ENCODE peak calls at places on chromosomes 11 and 22, in six cellular contexts. K, S, J, X, A and M are unnamed samples.
A peak's percentile ranks its signal among the peaks of the same experiment; 100 is the strongest.

GRCh38 chr22:22810018-22810427 is 77.6 kb upstream of the IGLL5 start:
- DNase-seq in K (peak; percentile 67), S (peak; percentile 89), J (peak; percentile 66), X (peak; percentile 27), A (peak; percentile 11), M (no peak)

GRCh38 chr11:64165482-64165841 is 451 bp downstream of the MACROD1 start:
- DNase-seq in K (no peak), S (no peak), J (peak; percentile 43), X (peak; percentile 53), A (no peak), M (no peak)

GRCh38 chr11:76735218-76735480 is 48.0 kb upstream of the TSKU start:
- DNase-seq in K (no peak), S (peak; percentile 77), J (no peak), X (no peak), A (no peak), M (no peak)

GRCh38 chr22:48534395-48534958 is 1293.2 kb downstream of the BRD1 start:
- DNase-seq in K (no peak), S (no peak), J (peak; percentile 33), X (no peak), A (no peak), M (no peak)

GRCh38 chr22:29307658-29308147 is 1.3 kb downstream of the GAS2L1 start:
- DNase-seq in K (no peak), S (no peak), J (no peak), X (no peak), A (peak; percentile 15), M (no peak)

GRCh38 chr22:50456026-50456425 is 18.8 kb downstream of the SBF1 start:
- DNase-seq in K (no peak), S (no peak), J (no peak), X (no peak), A (no peak), M (no peak)

GRCh38 chr11:70661763-70662501 is 263.6 kb downstream of the CTTN start:
- DNase-seq in K (no peak), S (peak; percentile 77), J (no peak), X (no peak), A (peak; percentile 46), M (no peak)

GRCh38 chr22:19291580-19292261 is at the start of gene CLTCL1:
- DNase-seq in K (peak; percentile 60), S (peak; percentile 95), J (peak; percentile 87), X (peak; percentile 87), A (peak; percentile 64), M (peak; percentile 33)

GRCh38 chr11:76152741-76153608 is 53.3 kb downstream of the WNT11 start:
- DNase-seq in K (peak; percentile 18), S (peak; percentile 63), J (no peak), X (no peak), A (no peak), M (no peak)

GRCh38 chr22:19823191-19823590 is 31.5 kb downstream of the GNB1L start:
- DNase-seq in K (no peak), S (peak; percentile 35), J (peak; percentile 6), X (no peak), A (no peak), M (no peak)

GRCh38 chr11:96412761-96413381 is 23.1 kb downstream of the JRKL start:
- DNase-seq in K (no peak), S (no peak), J (no peak), X (no peak), A (no peak), M (no peak)

GRCh38 chr11:59221438-59221837 is 8.7 kb upstream of the MPEG1 start:
- DNase-seq in K (no peak), S (no peak), J (no peak), X (no peak), A (peak; percentile 25), M (peak; percentile 71)

GRCh38 chr11:27520226-27520625 is 13.7 kb upstream of the LIN7C start:
- DNase-seq in K (no peak), S (no peak), J (no peak), X (no peak), A (no peak), M (no peak)

GRCh38 chr11:101582242-101583052 is 1.4 kb downstream of the TRPC6 start:
- DNase-seq in K (no peak), S (peak; percentile 71), J (no peak), X (peak; percentile 40), A (no peak), M (no peak)

GRCh38 chr11:1348146-1348545 is 38.7 kb upstream of the TOLLIP start:
- DNase-seq in K (no peak), S (no peak), J (no peak), X (no peak), A (no peak), M (no peak)

GRCh38 chr11:27505781-27506180 is 788 bp downstream of the LIN7C start:
- DNase-seq in K (no peak), S (no peak), J (no peak), X (no peak), A (peak; percentile 52), M (no peak)

GRCh38 chr22:31210830-31211503 is 1.1 kb upstream of the LIMK2 start:
- DNase-seq in K (no peak), S (no peak), J (no peak), X (no peak), A (no peak), M (no peak)

GRCh38 chr11:93089474-93090102 is 108.2 kb downstream of the SLC36A4 start:
- DNase-seq in K (no peak), S (peak; percentile 81), J (no peak), X (no peak), A (peak; percentile 51), M (peak; percentile 11)

GRCh38 chr11:17368551-17368950 is 17.0 kb downstream of the NCR3LG1 start:
- DNase-seq in K (no peak), S (no peak), J (no peak), X (no peak), A (no peak), M (no peak)

GRCh38 chr22:39574779-39575551 is 4.4 kb downstream of the CACNA1I start:
- DNase-seq in K (no peak), S (no peak), J (no peak), X (no peak), A (peak; percentile 94), M (peak; percentile 57)

GRCh38 chr11:16613401-16614381 is 124.8 kb upstream of the C11orf58 start:
- DNase-seq in K (peak; percentile 59), S (peak; percentile 97), J (peak; percentile 88), X (peak; percentile 84), A (peak; percentile 76), M (peak; percentile 68)

GRCh38 chr11:118873804-118874203 is 9.9 kb upstream of the CXCR5 start:
- DNase-seq in K (no peak), S (no peak), J (no peak), X (no peak), A (no peak), M (no peak)

GRCh38 chr11:65662247-65662801 is 392 bp downstream of the RELA start:
- DNase-seq in K (peak; percentile 43), S (no peak), J (no peak), X (no peak), A (peak; percentile 14), M (no peak)

GRCh38 chr22:26367402-26368245 is 61.4 kb upstream of the ASPHD2 start:
- DNase-seq in K (peak; percentile 56), S (peak; percentile 86), J (peak; percentile 48), X (no peak), A (peak; percentile 34), M (no peak)

GRCh38 chr11:19403196-19403895 is 162.6 kb upstream of the E2F8 start:
- DNase-seq in K (no peak), S (no peak), J (no peak), X (no peak), A (no peak), M (no peak)

GRCh38 chr11:86745571-86745970 is 54.8 kb upstream of the PRSS23 start:
- DNase-seq in K (no peak), S (no peak), J (no peak), X (no peak), A (peak; percentile 68), M (no peak)

GRCh38 chr11:47179655-47179991 is 2.9 kb upstream of the ARFGAP2 start:
- DNase-seq in K (peak; percentile 44), S (peak; percentile 86), J (peak; percentile 43), X (no peak), A (no peak), M (no peak)

GRCh38 chr11:72249961-72250360 is 6.0 kb upstream of the PHOX2A start:
- DNase-seq in K (no peak), S (no peak), J (no peak), X (no peak), A (no peak), M (no peak)

GRCh38 chr11:132853886-132854285 is 678.4 kb downstream of the OPCML start:
- DNase-seq in K (no peak), S (no peak), J (no peak), X (no peak), A (no peak), M (no peak)

GRCh38 chr11:134409552-134410429 is 2.3 kb downstream of the B3GAT1 start:
- DNase-seq in K (no peak), S (no peak), J (no peak), X (no peak), A (no peak), M (no peak)

GRCh38 chr22:32265882-32266767 is 11.0 kb upstream of the SLC5A4 start:
- DNase-seq in K (peak; percentile 71), S (peak; percentile 84), J (peak; percentile 74), X (peak; percentile 52), A (peak; percentile 53), M (peak; percentile 13)

GRCh38 chr11:121456816-121457431 is 4.2 kb upstream of the SORL1-AS1 start:
- DNase-seq in K (no peak), S (no peak), J (no peak), X (no peak), A (no peak), M (no peak)
- H3K27ac ChIP-seq in K (no peak overlapping the region), S (no peak overlapping the region), J (peak overlapping the region; percentile 6), X (no peak overlapping the region), A (no peak overlapping the region), M (no peak overlapping the region)

DNA sequence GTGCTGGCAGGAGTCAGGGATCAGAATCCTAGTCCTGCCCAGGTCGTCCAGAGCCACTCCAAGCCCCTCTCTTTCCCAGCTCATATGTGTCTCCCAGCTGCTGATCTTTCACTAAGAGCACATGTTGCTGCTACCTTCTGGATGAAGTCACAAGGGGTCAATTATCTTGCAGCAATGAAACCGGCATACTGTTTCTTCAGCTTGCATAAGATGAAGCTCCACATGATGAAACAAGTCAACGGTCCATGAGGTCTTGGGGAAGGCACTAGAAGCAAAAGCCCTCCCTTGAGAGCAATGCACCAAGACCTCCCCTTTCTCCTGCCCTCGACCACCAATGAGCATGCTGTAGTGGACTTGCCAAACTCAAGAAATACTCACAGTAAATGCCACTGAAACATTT is 148.9 kb downstream of the TENM4 start:
- DNase-seq in K (no peak), S (no peak), J (no peak), X (no peak), A (no peak), M (no peak)
- H3K9me3 ChIP-seq in K (no peaks in the 10 kb centered on the region), S (no peaks in the 10 kb centered on the region), J (no peaks in the 10 kb centered on the region), X (no peaks in the 10 kb centered on the region), A (no peaks in the 10 kb centered on the region), M (no peaks in the 10 kb centered on the region)

GRCh38 chr11:128905345-128906184 is 14.4 kb downstream of the KCNJ5 start:
- DNase-seq in K (no peak), S (peak; percentile 90), J (peak; percentile 61), X (peak; percentile 55), A (peak; percentile 56), M (no peak)
- H3K27me3 ChIP-seq in K (no peaks in the 10 kb centered on the region), S (peaks cover 77% of the 10 kb centered on the region), J (no peaks in the 10 kb centered on the region), X (no peaks in the 10 kb centered on the region), A (no peaks in the 10 kb centered on the region), M (peaks cover 6% of the 10 kb centered on the region)

DNA sequence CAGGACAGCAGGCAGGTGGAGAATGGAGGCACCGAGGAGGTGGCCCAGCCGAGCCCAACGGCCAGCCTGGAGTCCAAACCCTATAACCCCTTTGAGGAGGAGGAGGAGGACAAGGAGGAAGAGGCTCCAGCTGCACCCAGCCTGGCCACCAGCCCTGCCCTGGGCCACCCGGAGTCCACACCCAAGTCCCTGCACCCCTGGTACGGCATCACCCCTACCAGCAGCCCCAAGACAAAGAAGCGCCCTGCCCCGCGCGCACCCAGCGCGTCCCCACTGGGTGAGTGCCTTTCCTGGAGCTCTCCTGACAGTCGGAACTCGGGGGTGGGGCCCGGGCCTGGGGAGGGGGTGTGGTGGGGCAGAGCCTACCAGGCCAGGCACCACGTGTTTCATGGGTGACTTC is 19.7 kb downstream of the MICALL1 start:
- DNase-seq in K (no peak), S (no peak), J (no peak), X (no peak), A (no peak), M (no peak)
- H3K27ac ChIP-seq in K (no peak overlapping the region), S (no peak overlapping the region), J (peak overlapping the region; percentile 50), X (no peak overlapping the region), A (no peak overlapping the region), M (no peak overlapping the region)